ENCODE peak calls at places on chromosomes 12 and 14, in six cellular contexts. F is K562, T is GM12891, V is GM12878, D is H1, N is HepG2. K is an unnamed sample.

GRCh38 chr12:98439471-98440164 is 75.8 kb upstream of the TMPO start:
- DNase-seq in F (no peak), T (no peak), V (no peak), D (no peak), N (no peak), K (no peak)

GRCh38 chr14:85531594-85532391 is 1.8 kb downstream of the FLRT2 start:
- DNase-seq in F (no peak), T (no peak), V (no peak), D (peak), N (no peak), K (no peak)

GRCh38 chr14:96745500-96746051 is 51.6 kb upstream of the VRK1 start:
- DNase-seq in F (no peak), T (no peak), V (no peak), D (no peak), N (no peak), K (no peak)

GRCh38 chr14:49303952-49304516 is 282.1 kb downstream of the RPS29 start:
- DNase-seq in F (peak), T (no peak), V (no peak), D (peak), N (no peak), K (no peak)

GRCh38 chr14:72610096-72610830 is 283.6 kb downstream of the DPF3 start:
- DNase-seq in F (no peak), T (no peak), V (no peak), D (peak), N (no peak), K (no peak)

GRCh38 chr14:84442481-84442880 is 1087.5 kb upstream of the FLRT2 start:
- DNase-seq in F (no peak), T (no peak), V (no peak), D (no peak), N (no peak), K (no peak)

GRCh38 chr12:69998922-69999321 is 173.9 kb downstream of the MYRFL start:
- DNase-seq in F (no peak), T (no peak), V (no peak), D (no peak), N (no peak), K (no peak)

GRCh38 chr12:104772336-104772735 is 185.8 kb downstream of the SLC41A2 start:
- DNase-seq in F (no peak), T (no peak), V (no peak), D (no peak), N (no peak), K (no peak)

GRCh38 chr12:46364777-46365580 is 7.6 kb downstream of the SLC38A2 start:
- DNase-seq in F (no peak), T (no peak), V (no peak), D (no peak), N (peak), K (no peak)

GRCh38 chr12:69881771-69882170 is 56.7 kb downstream of the MYRFL start:
- DNase-seq in F (no peak), T (no peak), V (no peak), D (no peak), N (no peak), K (no peak)

GRCh38 chr14:70771781-70772212 is 37.5 kb downstream of the MAP3K9 start:
- DNase-seq in F (no peak), T (no peak), V (no peak), D (peak), N (no peak), K (no peak)

GRCh38 chr14:36256131-36256801 is 64.2 kb downstream of the MBIP start:
- DNase-seq in F (no peak), T (no peak), V (no peak), D (no peak), N (no peak), K (no peak)

GRCh38 chr14:76862546-76863282 is 36.5 kb downstream of the LRRC74A start:
- DNase-seq in F (no peak), T (no peak), V (no peak), D (no peak), N (no peak), K (no peak)

GRCh38 chr12:107844312-107844921 is 69.9 kb downstream of the ASCL4 start:
- DNase-seq in F (no peak), T (peak), V (no peak), D (peak), N (no peak), K (no peak)

GRCh38 chr12:92582466-92582865 is 120.3 kb upstream of the PLEKHG7 start:
- DNase-seq in F (no peak), T (no peak), V (no peak), D (no peak), N (no peak), K (no peak)

GRCh38 chr12:120252071-120252906 is 13.2 kb downstream of the PXN start:
- DNase-seq in F (no peak), T (no peak), V (no peak), D (no peak), N (no peak), K (no peak)

GRCh38 chr12:55972906-55973597 is 826 bp upstream of the RAB5B start:
- DNase-seq in F (peak), T (no peak), V (no peak), D (no peak), N (no peak), K (no peak)

GRCh38 chr12:49296034-49296835 is 1.3 kb downstream of the PRPH start:
- DNase-seq in F (peak), T (peak), V (no peak), D (peak), N (peak), K (peak)

GRCh38 chr12:104063712-104064030 is 660 bp upstream of the HCFC2 start:
- DNase-seq in F (no peak), T (no peak), V (peak), D (no peak), N (no peak), K (no peak)

GRCh38 chr12:118495296-118495695 is 118.9 kb downstream of the SUDS3 start:
- DNase-seq in F (no peak), T (no peak), V (no peak), D (no peak), N (no peak), K (no peak)

GRCh38 chr14:94936411-94936892 is 166.5 kb upstream of the GSC start:
- DNase-seq in F (no peak), T (no peak), V (no peak), D (no peak), N (no peak), K (no peak)
- TF ChIP-seq POLR2AphosphoS5 in F (no peak), T (no peak), V (no peak), D (no peak), N (no peak), K (no peak)

DNA sequence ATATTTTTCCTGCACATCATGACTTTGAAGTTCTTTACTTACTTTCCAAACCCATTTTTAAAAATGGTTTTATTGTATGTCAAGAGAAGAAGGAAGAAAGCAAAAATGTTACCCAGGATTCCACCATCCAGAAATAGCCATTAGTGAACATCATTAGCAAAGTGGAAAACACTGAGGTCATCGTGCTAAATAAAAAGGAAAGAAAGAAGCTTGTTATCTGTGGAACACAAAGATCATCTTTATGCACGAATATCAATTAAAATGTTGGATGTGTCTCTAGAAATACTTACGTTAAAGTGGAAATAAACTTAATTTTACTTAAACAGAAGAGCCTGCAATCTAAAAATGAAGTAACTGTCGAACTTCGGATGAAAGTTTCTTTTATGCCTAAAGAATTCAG is 27.3 kb downstream of the SFSWAP start:
- DNase-seq in F (no peak), T (no peak), V (no peak), D (no peak), N (no peak), K (no peak)
- TF ChIP-seq POLR2A in F (no peak), T (no peak), V (no peak), D (no peak), N (no peak), K (no peak)

DNA sequence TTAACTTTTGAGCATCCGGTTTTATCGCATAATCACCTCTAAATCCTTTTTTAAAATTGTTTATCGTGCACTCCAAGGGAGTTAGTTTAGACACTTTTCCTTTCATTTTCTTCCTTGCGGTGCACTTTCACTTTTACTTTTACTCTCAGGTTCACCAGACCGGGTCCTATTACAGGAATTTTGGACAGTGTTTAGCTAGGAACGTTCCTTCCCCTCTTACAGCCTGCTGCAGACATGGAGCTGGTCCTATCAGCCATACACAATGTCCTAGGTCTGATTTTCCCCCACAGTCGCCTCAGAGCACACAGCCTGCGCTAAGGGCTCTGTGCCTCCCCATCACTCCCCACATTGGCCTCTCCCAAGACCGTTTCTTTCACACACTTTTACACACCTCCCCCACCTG is 103.9 kb downstream of the ALG10 start:
- DNase-seq in F (peak), T (no peak), V (no peak), D (no peak), N (peak), K (no peak)
- TF ChIP-seq TAF1 in F (no peak), T (no peak), V (no peak), D (no peak), N (no peak), K (no peak)

GRCh38 chr12:9647825-9648700 is 21.4 kb upstream of the CLEC2D start:
- DNase-seq in F (peak), T (peak), V (peak), D (peak), N (peak), K (peak)
- TF ChIP-seq POLR2AphosphoS5 in F (no peak), T (peak), V (peak), D (no peak), N (peak), K (peak)

GRCh38 chr12:9064815-9065606 is 50.7 kb downstream of the A2M start:
- DNase-seq in F (no peak), T (no peak), V (no peak), D (peak), N (peak), K (no peak)
- TF ChIP-seq POLR2A in F (no peak), T (no peak), V (no peak), D (no peak), N (peak), K (no peak)